ENCODE peak calls at places on chromosomes 16 and 17, in six cellular contexts. P is PC-9, T is A673, L is neural progenitor cell, X is tibial artery, R is hepatocyte. E is an unnamed sample.

GRCh38 chr16:55443434-55443833 is 35.6 kb upstream of the MMP2 start:
- DNase-seq in P (no peak), T (no peak), L (no peak), X (no peak), R (no peak), E (no peak)

GRCh38 chr16:20853981-20854620 is 46.1 kb downstream of the DCUN1D3 start:
- DNase-seq in P (no peak), T (no peak), L (no peak), X (no peak), R (no peak), E (no peak)

GRCh38 chr17:57524790-57525543 is 220.1 kb downstream of the CCDC182 start:
- DNase-seq in P (no peak), T (no peak), L (no peak), X (no peak), R (no peak), E (no peak)

GRCh38 chr17:31390748-31391495 is 553 bp upstream of the RAB11FIP4 start:
- DNase-seq in P (no peak), T (no peak), L (peak; percentile 37), X (peak; percentile 61), R (no peak), E (no peak)

GRCh38 chr17:82862758-82863645 is 23.2 kb upstream of the ZNF750 start:
- DNase-seq in P (no peak), T (no peak), L (peak; percentile 23), X (no peak), R (no peak), E (no peak)

GRCh38 chr16:7746971-7747370 is 414.3 kb downstream of the RBFOX1 start:
- DNase-seq in P (no peak), T (no peak), L (no peak), X (no peak), R (no peak), E (no peak)

GRCh38 chr16:77374384-77374783 is 60.5 kb downstream of the ADAMTS18 start:
- DNase-seq in P (no peak), T (no peak), L (no peak), X (no peak), R (peak; percentile 57), E (no peak)

GRCh38 chr16:17313085-17313611 is 157.6 kb downstream of the XYLT1 start:
- DNase-seq in P (peak; percentile 8), T (no peak), L (no peak), X (peak; percentile 88), R (peak; percentile 78), E (no peak)

GRCh38 chr17:80453980-80454556 is 22.3 kb downstream of the NPTX1 start:
- DNase-seq in P (no peak), T (no peak), L (no peak), X (no peak), R (no peak), E (no peak)

GRCh38 chr17:57604771-57605733 is 140.0 kb downstream of the CCDC182 start:
- DNase-seq in P (no peak), T (peak; percentile 73), L (peak; percentile 38), X (no peak), R (peak; percentile 74), E (no peak)

GRCh38 chr17:36933174-36934143 is 3.8 kb upstream of the LHX1 start:
- DNase-seq in P (no peak), T (no peak), L (peak; percentile 54), X (no peak), R (no peak), E (no peak)

GRCh38 chr16:56336711-56337110 is 88.6 kb downstream of the AMFR start:
- DNase-seq in P (no peak), T (no peak), L (no peak), X (no peak), R (no peak), E (no peak)

GRCh38 chr17:76088041-76088867 is 9.3 kb downstream of the ZACN start:
- DNase-seq in P (no peak), T (no peak), L (peak; percentile 47), X (no peak), R (no peak), E (no peak)
- TF ChIP-seq CTCF in P (no peak), T (peak; percentile 14), L (peak; percentile 29), X (no peak), R (no peak), E (no peak)

GRCh38 chr17:17820457-17821158 is 16.2 kb downstream of the SREBF1 start:
- DNase-seq in P (no peak), T (no peak), L (no peak), X (no peak), R (no peak), E (no peak)

GRCh38 chr17:17818088-17818526 is 18.7 kb downstream of the SREBF1 start:
- DNase-seq in P (no peak), T (no peak), L (no peak), X (no peak), R (no peak), E (no peak)

GRCh38 chr17:17819111-17819510 is 17.7 kb downstream of the SREBF1 start:
- DNase-seq in P (no peak), T (no peak), L (no peak), X (no peak), R (no peak), E (no peak)

GRCh38 chr17:17819561-17819995 is 17.2 kb downstream of the SREBF1 start:
- DNase-seq in P (peak; percentile 93), T (peak; percentile 82), L (no peak), X (no peak), R (peak; percentile 88), E (peak; percentile 82)

GRCh38 chr17:17820046-17820445 is 16.7 kb downstream of the SREBF1 start:
- DNase-seq in P (no peak), T (no peak), L (no peak), X (no peak), R (no peak), E (no peak)
- H3K4me1 ChIP-seq in P (peaks cover 67% of the 10 kb centered on the region), T (peaks cover 61% of the 10 kb centered on the region), L (peaks cover 36% of the 10 kb centered on the region), X (peaks cover 36% of the 10 kb centered on the region), R (peaks cover 51% of the 10 kb centered on the region), E (peaks cover 45% of the 10 kb centered on the region)

DNA sequence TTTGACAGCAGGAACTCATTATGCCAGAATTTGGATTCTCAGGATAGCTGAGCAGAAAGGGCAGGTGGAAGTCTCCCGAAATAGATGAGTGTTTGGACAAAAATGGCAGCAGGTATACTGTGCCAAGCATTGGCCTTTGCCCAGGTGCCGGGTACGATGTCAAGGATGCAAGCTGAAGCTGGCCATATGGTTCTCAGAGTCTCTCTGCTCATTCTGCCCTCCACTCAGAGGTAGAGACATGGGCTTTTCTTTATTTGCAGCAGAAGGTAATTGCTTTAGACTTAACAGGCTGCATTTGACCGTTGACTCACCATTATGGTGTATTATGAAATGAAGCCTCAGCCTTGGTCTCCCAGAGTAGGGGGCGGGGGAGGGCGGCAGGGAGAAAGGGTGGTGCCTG is 969.0 kb upstream of the EEF2KMT start:
- DNase-seq in P (no peak), T (no peak), L (no peak), X (no peak), R (no peak), E (no peak)
- H3K9me3 ChIP-seq in P (no peaks in the 10 kb centered on the region), T (no peaks in the 10 kb centered on the region), L (no peaks in the 10 kb centered on the region), X (no peaks in the 10 kb centered on the region), R (no peaks in the 10 kb centered on the region), E (no peaks in the 10 kb centered on the region)

GRCh38 chr17:63523256-63523869 is at the start of gene KCNH6:
- DNase-seq in P (no peak), T (no peak), L (peak; percentile 55), X (no peak), R (no peak), E (no peak)
- TF ChIP-seq CTCF in P (no peak), T (no peak), L (peak; percentile 13), X (no peak), R (no peak), E (no peak)

GRCh38 chr16:59909262-59909661 is 1175.1 kb upstream of the GOT2 start:
- DNase-seq in P (no peak), T (no peak), L (no peak), X (no peak), R (no peak), E (no peak)
- H3K4me1 ChIP-seq in P (no peaks in the 10 kb centered on the region), T (no peaks in the 10 kb centered on the region), L (peaks cover 14% of the 10 kb centered on the region), X (no peaks in the 10 kb centered on the region), R (no peaks in the 10 kb centered on the region), E (no peaks in the 10 kb centered on the region)

GRCh38 chr17:67656494-67657203 is 61.1 kb upstream of the NOL11 start:
- DNase-seq in P (no peak), T (no peak), L (no peak), X (no peak), R (no peak), E (no peak)

GRCh38 chr17:67652433-67652832 is 65.3 kb upstream of the NOL11 start:
- DNase-seq in P (no peak), T (no peak), L (no peak), X (no peak), R (no peak), E (no peak)

GRCh38 chr17:67657596-67657995 is 60.1 kb upstream of the NOL11 start:
- DNase-seq in P (no peak), T (no peak), L (no peak), X (no peak), R (no peak), E (no peak)

GRCh38 chr17:67658265-67658664 is 59.5 kb upstream of the NOL11 start:
- DNase-seq in P (no peak), T (no peak), L (no peak), X (no peak), R (no peak), E (no peak)

DNA sequence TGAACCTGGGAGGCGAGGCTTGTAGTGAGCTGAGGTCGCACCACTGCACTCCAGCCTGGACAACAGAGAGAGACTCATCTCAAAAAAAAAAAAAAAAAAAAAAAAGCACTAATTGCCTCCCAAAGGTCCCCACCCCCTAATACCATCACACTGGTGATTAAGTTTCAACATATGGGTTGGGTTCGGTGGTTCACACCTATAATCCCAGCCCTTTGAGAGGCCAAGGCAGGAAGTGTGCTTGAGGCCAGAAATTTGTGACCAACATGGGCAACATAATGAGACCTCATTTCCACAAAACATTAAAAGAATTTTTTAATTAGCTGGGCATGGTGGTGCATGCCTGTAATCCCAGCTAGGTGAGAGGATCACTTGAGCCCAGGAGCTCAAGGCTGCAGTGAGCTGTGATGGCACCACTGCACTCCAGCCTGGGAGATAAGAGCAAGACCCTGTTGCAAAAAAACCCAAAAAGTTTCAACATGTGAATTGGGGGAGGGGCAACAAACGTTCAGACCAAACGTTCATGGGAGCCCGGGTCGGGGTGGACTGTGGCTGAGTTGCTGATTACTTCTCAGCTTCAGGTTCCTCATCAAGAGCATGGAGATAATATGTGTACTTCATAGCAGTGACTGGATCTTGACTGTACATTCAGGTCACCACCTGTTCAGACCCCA is 62.1 kb upstream of the NOL11 start:
- DNase-seq in P (no peak), T (no peak), L (no peak), X (no peak), R (no peak), E (no peak)
- H3K9me3 ChIP-seq in P (peaks cover 7% of the 10 kb centered on the region), T (no peaks in the 10 kb centered on the region), L (no peaks in the 10 kb centered on the region), X (no peaks in the 10 kb centered on the region), R (no peaks in the 10 kb centered on the region), E (peaks cover 2% of the 10 kb centered on the region)

E was measured in lung.